ENCODE peak calls at places on chromosome 3, in ten cellular contexts. E, J, Q, U, L, T, D, N, X and V are unnamed samples.

GRCh38 chr3:160395297-160395696 is 3.7 kb downstream of the IFT80 start:
- DNase-seq in L (no peak), N (no peak), E (no peak), T (no peak), Q (no peak), D (no peak), J (peak), X (peak), U (no peak), V (peak)

GRCh38 chr3:133494469-133494868 is 79.0 kb upstream of the CDV3 start:
- DNase-seq in E (no peak), N (no peak), L (no peak), J (no peak), X (peak), D (no peak), U (no peak), Q (no peak), T (no peak), V (peak)

GRCh38 chr3:127857270-127857801 is 35.0 kb upstream of the MGLL start:
- DNase-seq in T (no peak), X (peak), U (no peak), D (no peak), J (peak), Q (no peak), N (no peak), E (peak), L (peak), V (peak)

GRCh38 chr3:177286034-177286433 is 88.8 kb upstream of the TBL1XR1 start:
- DNase-seq in L (no peak), X (no peak), T (no peak), E (no peak), N (no peak), Q (no peak), D (no peak), J (no peak), U (no peak), V (no peak)

GRCh38 chr3:193771011-193771697 is 178.1 kb downstream of the OPA1 start:
- DNase-seq in N (no peak), D (no peak), E (no peak), J (no peak), U (no peak), Q (no peak), T (no peak), L (no peak), X (no peak), V (no peak)

GRCh38 chr3:64687381-64687780 is 419 bp downstream of the ADAMTS9 start:
- DNase-seq in D (no peak), L (no peak), U (no peak), N (no peak), X (no peak), Q (no peak), T (no peak), J (no peak), E (no peak), V (no peak)

GRCh38 chr3:50226888-50227389 is 9.1 kb upstream of the GNAI2 start:
- DNase-seq in D (no peak), N (peak), E (peak), L (no peak), J (no peak), U (no peak), Q (no peak), X (peak), T (no peak), V (peak)

GRCh38 chr3:29255854-29256696 is 24.8 kb upstream of the RBMS3 start:
- DNase-seq in U (no peak), D (no peak), E (no peak), X (peak), Q (peak), J (no peak), T (no peak), N (no peak), L (no peak), V (no peak)

GRCh38 chr3:127377801-127378442 is 90.1 kb upstream of the PRR20G start:
- DNase-seq in N (no peak), U (no peak), Q (no peak), D (no peak), E (no peak), J (no peak), L (no peak), T (no peak), X (no peak), V (no peak)

GRCh38 chr3:194476784-194477183 is 10.0 kb downstream of the ATP13A3 start:
- DNase-seq in X (no peak), L (no peak), Q (no peak), N (no peak), U (peak), J (no peak), T (no peak), D (no peak), E (no peak), V (no peak)

GRCh38 chr3:32109256-32109655 is 2.8 kb downstream of the GPD1L start:
- DNase-seq in J (no peak), U (peak), E (peak), X (peak), T (no peak), N (peak), D (no peak), L (no peak), Q (no peak), V (peak)

GRCh38 chr3:183533410-183534132 is 21.9 kb downstream of the KLHL6 start:
- DNase-seq in T (no peak), Q (no peak), E (no peak), U (no peak), N (no peak), J (no peak), D (no peak), X (no peak), L (no peak), V (no peak)

GRCh38 chr3:189308594-189308993 is 136.8 kb downstream of the TPRG1 start:
- DNase-seq in N (no peak), D (no peak), E (no peak), J (no peak), Q (no peak), U (no peak), L (no peak), T (no peak), X (no peak), V (peak)

GRCh38 chr3:111738790-111739189 is 120.3 kb upstream of the PHLDB2 start:
- DNase-seq in X (no peak), E (no peak), Q (no peak), T (no peak), U (no peak), L (no peak), J (no peak), D (no peak), N (no peak), V (no peak)

GRCh38 chr3:71104090-71104489 is 479.4 kb downstream of the FOXP1 start:
- DNase-seq in U (no peak), T (no peak), Q (no peak), X (peak), L (no peak), E (no peak), D (no peak), J (peak), N (no peak), V (peak)

GRCh38 chr3:71101014-71101413 is 482.5 kb downstream of the FOXP1 start:
- DNase-seq in T (no peak), L (no peak), N (no peak), U (no peak), X (peak), D (no peak), J (peak), E (no peak), Q (peak), V (peak)

GRCh38 chr3:194804796-194805195 is 119.1 kb downstream of the FAM43A start:
- DNase-seq in Q (no peak), X (no peak), T (no peak), U (no peak), E (no peak), J (no peak), N (no peak), L (no peak), D (no peak), V (no peak)

GRCh38 chr3:135449046-135449445 is 516.5 kb upstream of the PPP2R3A start:
- DNase-seq in L (no peak), N (no peak), T (no peak), D (no peak), Q (no peak), J (no peak), X (no peak), E (no peak), U (no peak), V (no peak)

GRCh38 chr3:115074502-115074901 is 72.6 kb downstream of the ZBTB20 start:
- DNase-seq in Q (no peak), L (no peak), D (no peak), U (no peak), X (peak), T (no peak), N (no peak), J (no peak), E (no peak), V (peak)

GRCh38 chr3:39531681-39532080 is 64.2 kb downstream of the MOBP start:
- DNase-seq in U (no peak), Q (no peak), T (no peak), L (no peak), E (no peak), D (no peak), N (no peak), X (peak), J (peak), V (peak)

GRCh38 chr3:151171145-151171544 is 31.9 kb downstream of the GPR171 start:
- DNase-seq in J (no peak), D (no peak), Q (no peak), T (no peak), X (no peak), N (no peak), L (peak), U (no peak), E (no peak), V (no peak)

GRCh38 chr3:150798122-150798618 is 35.2 kb upstream of the SIAH2 start:
- DNase-seq in Q (no peak), D (no peak), N (no peak), U (no peak), X (no peak), L (peak), T (no peak), E (no peak), J (no peak), V (no peak)

GRCh38 chr3:140258222-140258724 is 323.3 kb downstream of the CLSTN2 start:
- DNase-seq in J (no peak), E (no peak), T (no peak), L (no peak), Q (no peak), N (no peak), D (no peak), X (peak), U (no peak), V (no peak)

GRCh38 chr3:141455603-141456327 is 31.1 kb upstream of the RASA2 start:
- DNase-seq in D (no peak), X (no peak), T (no peak), N (no peak), Q (no peak), L (no peak), J (peak), U (no peak), E (no peak), V (peak)

GRCh38 chr3:101119535-101119934 is 126.3 kb upstream of the ABI3BP start:
- DNase-seq in J (peak), L (no peak), T (no peak), U (no peak), E (no peak), Q (no peak), D (no peak), X (peak), N (no peak), V (peak)

GRCh38 chr3:76063019-76063418 is 277.7 kb upstream of the ZNF717 start:
- DNase-seq in E (no peak), L (no peak), Q (peak), U (no peak), N (no peak), X (peak), T (no peak), J (peak), D (no peak), V (peak)

GRCh38 chr3:140143670-140144069 is 208.7 kb downstream of the CLSTN2 start:
- DNase-seq in J (no peak), Q (no peak), D (no peak), E (no peak), U (no peak), X (no peak), L (no peak), N (no peak), T (no peak), V (no peak)

GRCh38 chr3:49260711-49261357 is 16.2 kb downstream of the C3orf62 start:
- DNase-seq in L (no peak), X (no peak), U (no peak), N (no peak), E (no peak), Q (no peak), D (no peak), J (no peak), T (no peak), V (no peak)

GRCh38 chr3:57974796-57975388 is 33.3 kb upstream of the FLNB start:
- DNase-seq in X (peak), T (no peak), E (no peak), U (no peak), L (no peak), D (no peak), Q (peak), N (no peak), J (peak), V (peak)

GRCh38 chr3:47057212-47057671 is 77.8 kb downstream of the NBEAL2 start:
- DNase-seq in X (no peak), Q (no peak), U (no peak), E (no peak), D (no peak), L (no peak), J (peak), N (no peak), T (no peak), V (peak)

GRCh38 chr3:45509038-45509767 is 85.3 kb upstream of the LIMD1 start:
- DNase-seq in E (peak), X (peak), U (no peak), T (peak), J (peak), D (no peak), L (no peak), N (peak), Q (peak), V (peak)

GRCh38 chr3:8460815-8461482 is 40.7 kb upstream of the LMCD1 start:
- DNase-seq in T (no peak), E (no peak), J (peak), Q (no peak), U (no peak), X (peak), N (no peak), D (no peak), L (no peak), V (peak)

GRCh38 chr3:126988451-126989021 is 5.6 kb downstream of the PLXNA1 start:
- DNase-seq in Q (no peak), T (no peak), N (no peak), J (no peak), U (no peak), X (no peak), D (no peak), E (no peak), L (no peak), V (no peak)

GRCh38 chr3:113954091-113954685 is 6.4 kb downstream of the ZDHHC23 start:
- DNase-seq in Q (no peak), X (no peak), J (no peak), D (no peak), N (peak), T (no peak), L (no peak), U (no peak), E (peak), V (no peak)